ENCODE peak calls at places on chromosomes 16 and 17, in ten cellular contexts. U is T-helper 1 cell; S is right cardiac atrium; B is PC-3; A is CD14-positive monocyte; F is esophagus squamous epithelium; X is cerebellar nuclear complex; J is HFFc6; O is A549; Z is stimulated activated CD4-positive, alpha-beta T cell treated with anti-CD3 and anti-CD28 coated beads, Interleukin-2, amount 100 ng/mL, for 48 hours. I is an unnamed sample.

GRCh38 chr17:53168413-53168812 is 654.3 kb upstream of the KIF2B start:
- DNase-seq in O (no peak), U (no peak), B (no peak), X (no peak), S (no peak), Z (no peak), A (no peak), J (no peak), F (no peak), I (no peak)

GRCh38 chr17:36652716-36653115 is 51.3 kb downstream of the MRM1 start:
- DNase-seq in J (no peak), S (no peak), Z (no peak), B (peak; percentile 3), U (no peak), A (no peak), X (no peak), O (no peak), F (no peak), I (peak; percentile 35)

GRCh38 chr16:56366945-56367344 is 58.4 kb downstream of the AMFR start:
- DNase-seq in B (no peak), U (no peak), A (no peak), X (no peak), O (no peak), F (no peak), Z (no peak), S (no peak), J (no peak), I (no peak)

GRCh38 chr16:26710475-26710874 is 356.3 kb upstream of the C16orf82 start:
- DNase-seq in F (no peak), J (no peak), B (no peak), A (no peak), Z (no peak), S (no peak), U (no peak), X (no peak), O (no peak), I (no peak)

GRCh38 chr17:43846963-43847369 is at the start of gene CD300LG:
- DNase-seq in O (no peak), S (peak; percentile 38), U (no peak), B (no peak), A (no peak), X (no peak), F (no peak), Z (no peak), J (no peak), I (no peak)

GRCh38 chr17:82936768-82937171 is 96.9 kb upstream of the ZNF750 start:
- DNase-seq in Z (no peak), B (no peak), A (no peak), F (no peak), U (no peak), S (no peak), J (no peak), O (no peak), X (no peak), I (no peak)

GRCh38 chr17:50950002-50950877 is 84.1 kb upstream of the TOB1 start:
- DNase-seq in O (peak; percentile 96), U (peak; percentile 54), J (peak; percentile 95), S (peak; percentile 77), B (peak; percentile 96), Z (peak; percentile 42), F (peak; percentile 31), X (no peak), A (peak; percentile 91), I (peak; percentile 76)

GRCh38 chr17:76174072-76174471 is 33.0 kb upstream of the FOXJ1 start:
- DNase-seq in U (no peak), Z (no peak), S (no peak), J (no peak), A (no peak), F (no peak), X (no peak), O (no peak), B (no peak), I (no peak)

GRCh38 chr17:80781851-80782277 is 209.8 kb upstream of the CHMP6 start:
- DNase-seq in A (no peak), Z (no peak), X (no peak), S (no peak), J (no peak), F (no peak), O (no peak), B (no peak), U (no peak), I (no peak)

GRCh38 chr17:44095647-44096496 is 25.3 kb downstream of the G6PC3 start:
- DNase-seq in U (no peak), A (peak; percentile 59), X (no peak), F (no peak), Z (no peak), J (peak; percentile 88), O (peak; percentile 88), S (peak; percentile 79), B (peak; percentile 65), I (peak; percentile 82)

GRCh38 chr17:28712705-28713415 is 1.2 kb upstream of the PROCA1 start:
- DNase-seq in F (no peak), U (no peak), A (no peak), Z (no peak), X (no peak), O (no peak), S (no peak), B (no peak), J (no peak), I (no peak)

GRCh38 chr16:54446639-54447038 is 160.1 kb upstream of the IRX3 start:
- DNase-seq in B (no peak), A (no peak), O (no peak), U (no peak), Z (no peak), F (no peak), S (peak; percentile 85), X (no peak), J (peak; percentile 92), I (no peak)

GRCh38 chr17:61458491-61459433 is 6.5 kb downstream of the TBX4 start:
- DNase-seq in F (no peak), B (no peak), J (no peak), U (no peak), X (no peak), O (no peak), S (no peak), A (no peak), Z (no peak), I (no peak)

GRCh38 chr17:80498242-80498919 is 22.0 kb upstream of the NPTX1 start:
- DNase-seq in S (peak; percentile 45), J (no peak), U (no peak), B (no peak), Z (no peak), F (no peak), A (no peak), X (no peak), O (no peak), I (no peak)

GRCh38 chr16:24983521-24983920 is 31.6 kb downstream of the ARHGAP17 start:
- DNase-seq in F (no peak), J (no peak), O (no peak), B (no peak), X (no peak), A (no peak), Z (no peak), U (no peak), S (no peak), I (no peak)

GRCh38 chr17:38464251-38464722 is 36.0 kb downstream of the ARHGAP23 start:
- DNase-seq in X (no peak), A (no peak), B (no peak), F (no peak), J (no peak), U (no peak), S (peak; percentile 77), O (no peak), Z (no peak), I (no peak)

GRCh38 chr17:26774291-26775218 is 519.4 kb upstream of the WSB1 start:
- DNase-seq in B (no peak), F (no peak), U (no peak), O (no peak), J (no peak), A (no peak), Z (no peak), S (no peak), X (no peak), I (no peak)

GRCh38 chr17:48907713-48908046 is 527 bp upstream of the UBE2Z start:
- DNase-seq in O (no peak), B (peak; percentile 47), J (peak; percentile 75), A (no peak), X (no peak), Z (no peak), F (no peak), U (no peak), S (no peak), I (peak; percentile 17)

GRCh38 chr16:27625050-27625697 is 75.2 kb downstream of the KATNIP start:
- DNase-seq in S (peak; percentile 25), Z (no peak), F (no peak), B (no peak), X (no peak), U (no peak), O (no peak), J (no peak), A (no peak), I (peak; percentile 66)

GRCh38 chr16:17161034-17161433 is 309.7 kb downstream of the XYLT1 start:
- DNase-seq in F (no peak), B (no peak), U (no peak), A (no peak), J (no peak), O (no peak), S (no peak), X (no peak), Z (no peak), I (no peak)

GRCh38 chr16:68369697-68370096 is 58.9 kb downstream of the PRMT7 start:
- DNase-seq in Z (peak; percentile 20), J (no peak), A (no peak), O (no peak), B (no peak), U (peak; percentile 57), X (no peak), F (no peak), S (no peak), I (no peak)

GRCh38 chr16:1762879-1763520 is 8.3 kb downstream of the NME3 start:
- DNase-seq in B (no peak), A (no peak), J (no peak), S (peak; percentile 23), F (no peak), X (no peak), O (no peak), U (no peak), Z (no peak), I (no peak)

GRCh38 chr17:12727076-12727750 is 61.5 kb downstream of the MYOCD start:
- DNase-seq in A (no peak), J (peak; percentile 73), O (no peak), U (no peak), S (no peak), Z (no peak), B (peak; percentile 16), F (no peak), X (no peak), I (peak; percentile 73)

GRCh38 chr17:39626171-39626670 is 531 bp upstream of the PPP1R1B start:
- DNase-seq in O (no peak), U (no peak), F (no peak), S (no peak), X (no peak), J (no peak), Z (no peak), B (no peak), A (no peak), I (no peak)

GRCh38 chr16:22316411-22316811 is 19.2 kb downstream of the POLR3E start:
- DNase-seq in A (no peak), O (no peak), S (no peak), U (no peak), F (no peak), J (no peak), Z (no peak), X (no peak), B (no peak), I (no peak)

GRCh38 chr16:57544129-57544653 is 1.7 kb downstream of the ADGRG5 start:
- DNase-seq in O (no peak), Z (no peak), F (no peak), X (no peak), J (no peak), A (peak; percentile 78), S (no peak), B (no peak), U (no peak), I (peak; percentile 17)

GRCh38 chr16:67277999-67278772 is 1.1 kb upstream of the PLEKHG4 start:
- DNase-seq in Z (no peak), X (no peak), F (no peak), S (peak; percentile 59), J (peak; percentile 75), B (peak; percentile 72), O (peak; percentile 18), A (no peak), U (no peak), I (peak; percentile 80)

GRCh38 chr17:14201087-14201486 is 35.6 kb downstream of the CDRT15 start:
- DNase-seq in B (no peak), A (no peak), O (no peak), S (no peak), J (no peak), X (no peak), Z (no peak), F (no peak), U (peak; percentile 89), I (no peak)

I was measured in NCI-H226.